ENCODE peak calls at places on chromosomes 4 and X, in ten cellular contexts. One of them, this sample, is unnamed.

GRCh38 chrX:110699109-110699508 is 96.5 kb downstream of the CHRDL1 start:
- DNase-seq in endodermal cell: no peak
- DNase-seq in CD4-positive, alpha-beta T cell: no peak
- DNase-seq in esophagus squamous epithelium: no peak
- DNase-seq in Panc1: no peak
- DNase-seq in lung: no peak
- DNase-seq in GM13976: no peak
- DNase-seq in omental fat pad: no peak
- DNase-seq in uterus: no peak
- DNase-seq in tibial artery: peak
- DNase-seq in this sample: no peak

GRCh38 chrX:147693511-147693910 is 218.2 kb upstream of the FMR1 start:
- DNase-seq in tibial artery: no peak
- DNase-seq in Panc1: no peak
- DNase-seq in esophagus squamous epithelium: no peak
- DNase-seq in GM13976: no peak
- DNase-seq in lung: no peak
- DNase-seq in CD4-positive, alpha-beta T cell: no peak
- DNase-seq in uterus: no peak
- DNase-seq in endodermal cell: no peak
- DNase-seq in omental fat pad: no peak
- DNase-seq in this sample: no peak

GRCh38 chr4:134202557-134202956 is 968 bp upstream of the PABPC4L start:
- DNase-seq in GM13976: no peak
- DNase-seq in tibial artery: no peak
- DNase-seq in omental fat pad: no peak
- DNase-seq in esophagus squamous epithelium: no peak
- DNase-seq in endodermal cell: no peak
- DNase-seq in CD4-positive, alpha-beta T cell: no peak
- DNase-seq in lung: no peak
- DNase-seq in Panc1: no peak
- DNase-seq in uterus: no peak
- DNase-seq in this sample: no peak

GRCh38 chr4:158530391-158530790 is 8.7 kb downstream of the RXFP1 start:
- DNase-seq in esophagus squamous epithelium: no peak
- DNase-seq in uterus: no peak
- DNase-seq in tibial artery: no peak
- DNase-seq in Panc1: no peak
- DNase-seq in endodermal cell: no peak
- DNase-seq in CD4-positive, alpha-beta T cell: no peak
- DNase-seq in omental fat pad: no peak
- DNase-seq in GM13976: no peak
- DNase-seq in lung: no peak
- DNase-seq in this sample: no peak

GRCh38 chr4:47071863-47072441 is 40.6 kb downstream of the GABRB1 start:
- DNase-seq in endodermal cell: no peak
- DNase-seq in uterus: no peak
- DNase-seq in CD4-positive, alpha-beta T cell: no peak
- DNase-seq in omental fat pad: no peak
- DNase-seq in esophagus squamous epithelium: no peak
- DNase-seq in GM13976: no peak
- DNase-seq in Panc1: peak
- DNase-seq in tibial artery: no peak
- DNase-seq in lung: no peak
- DNase-seq in this sample: no peak

GRCh38 chrX:106959897-106960296 is 39.7 kb downstream of the CLDN2 start:
- DNase-seq in Panc1: no peak
- DNase-seq in uterus: no peak
- DNase-seq in endodermal cell: peak
- DNase-seq in CD4-positive, alpha-beta T cell: no peak
- DNase-seq in lung: no peak
- DNase-seq in esophagus squamous epithelium: no peak
- DNase-seq in GM13976: no peak
- DNase-seq in omental fat pad: no peak
- DNase-seq in tibial artery: no peak
- DNase-seq in this sample: no peak

GRCh38 chrX:114097411-114097810 is 486.5 kb upstream of the HTR2C start:
- DNase-seq in GM13976: no peak
- DNase-seq in CD4-positive, alpha-beta T cell: no peak
- DNase-seq in Panc1: no peak
- DNase-seq in tibial artery: no peak
- DNase-seq in omental fat pad: no peak
- DNase-seq in endodermal cell: no peak
- DNase-seq in esophagus squamous epithelium: no peak
- DNase-seq in uterus: no peak
- DNase-seq in lung: no peak
- DNase-seq in this sample: no peak

GRCh38 chrX:68755726-68756125 is 73.1 kb upstream of the EFNB1 start:
- DNase-seq in esophagus squamous epithelium: no peak
- DNase-seq in endodermal cell: no peak
- DNase-seq in uterus: no peak
- DNase-seq in omental fat pad: no peak
- DNase-seq in GM13976: no peak
- DNase-seq in lung: no peak
- DNase-seq in CD4-positive, alpha-beta T cell: no peak
- DNase-seq in tibial artery: no peak
- DNase-seq in Panc1: no peak
- DNase-seq in this sample: no peak

GRCh38 chr4:10096201-10096975 is 20.2 kb downstream of the WDR1 start:
- DNase-seq in endodermal cell: no peak
- DNase-seq in lung: peak
- DNase-seq in Panc1: peak
- DNase-seq in uterus: peak
- DNase-seq in CD4-positive, alpha-beta T cell: peak
- DNase-seq in omental fat pad: peak
- DNase-seq in GM13976: peak
- DNase-seq in esophagus squamous epithelium: no peak
- DNase-seq in tibial artery: peak
- DNase-seq in this sample: no peak

GRCh38 chr4:113452868-113453620 is 308.5 kb downstream of the CAMK2D start:
- DNase-seq in Panc1: no peak
- DNase-seq in tibial artery: no peak
- DNase-seq in GM13976: no peak
- DNase-seq in uterus: no peak
- DNase-seq in endodermal cell: peak
- DNase-seq in CD4-positive, alpha-beta T cell: no peak
- DNase-seq in omental fat pad: no peak
- DNase-seq in esophagus squamous epithelium: no peak
- DNase-seq in lung: no peak
- DNase-seq in this sample: no peak

GRCh38 chr4:112109455-112110425 is 35.5 kb upstream of the FAM241A start:
- DNase-seq in GM13976: no peak
- DNase-seq in Panc1: no peak
- DNase-seq in lung: no peak
- DNase-seq in tibial artery: no peak
- DNase-seq in esophagus squamous epithelium: no peak
- DNase-seq in endodermal cell: no peak
- DNase-seq in CD4-positive, alpha-beta T cell: no peak
- DNase-seq in omental fat pad: no peak
- DNase-seq in uterus: no peak
- DNase-seq in this sample: no peak

GRCh38 chrX:49137492-49137891 is 14.0 kb upstream of the GPKOW start:
- DNase-seq in omental fat pad: no peak
- DNase-seq in GM13976: no peak
- DNase-seq in esophagus squamous epithelium: no peak
- DNase-seq in lung: no peak
- DNase-seq in Panc1: no peak
- DNase-seq in uterus: no peak
- DNase-seq in endodermal cell: no peak
- DNase-seq in CD4-positive, alpha-beta T cell: no peak
- DNase-seq in tibial artery: no peak
- DNase-seq in this sample: no peak

GRCh38 chr4:6229095-6229494 is 28.7 kb upstream of the JAKMIP1 start:
- DNase-seq in omental fat pad: no peak
- DNase-seq in uterus: no peak
- DNase-seq in endodermal cell: peak
- DNase-seq in esophagus squamous epithelium: no peak
- DNase-seq in tibial artery: no peak
- DNase-seq in Panc1: no peak
- DNase-seq in GM13976: no peak
- DNase-seq in CD4-positive, alpha-beta T cell: no peak
- DNase-seq in lung: no peak
- DNase-seq in this sample: no peak

GRCh38 chrX:49176421-49177326 is 5.0 kb downstream of the PLP2 start:
- DNase-seq in lung: peak
- DNase-seq in uterus: no peak
- DNase-seq in CD4-positive, alpha-beta T cell: no peak
- DNase-seq in GM13976: no peak
- DNase-seq in tibial artery: no peak
- DNase-seq in omental fat pad: no peak
- DNase-seq in endodermal cell: no peak
- DNase-seq in esophagus squamous epithelium: no peak
- DNase-seq in Panc1: no peak
- DNase-seq in this sample: no peak

GRCh38 chr4:163331629-163332360 is 601 bp downstream of the NPY1R start:
- DNase-seq in tibial artery: no peak
- DNase-seq in CD4-positive, alpha-beta T cell: no peak
- DNase-seq in omental fat pad: no peak
- DNase-seq in GM13976: peak
- DNase-seq in endodermal cell: peak
- DNase-seq in lung: no peak
- DNase-seq in Panc1: no peak
- DNase-seq in esophagus squamous epithelium: no peak
- DNase-seq in uterus: peak
- DNase-seq in this sample: no peak

GRCh38 chrX:46791927-46792825 is 33.3 kb upstream of the SLC9A7 start:
- DNase-seq in GM13976: peak
- DNase-seq in CD4-positive, alpha-beta T cell: no peak
- DNase-seq in tibial artery: no peak
- DNase-seq in Panc1: peak
- DNase-seq in lung: no peak
- DNase-seq in omental fat pad: no peak
- DNase-seq in esophagus squamous epithelium: no peak
- DNase-seq in uterus: no peak
- DNase-seq in endodermal cell: peak
- DNase-seq in this sample: no peak

GRCh38 chr4:64465263-64465662 is 56.0 kb upstream of the TECRL start:
- DNase-seq in GM13976: no peak
- DNase-seq in endodermal cell: no peak
- DNase-seq in omental fat pad: no peak
- DNase-seq in tibial artery: no peak
- DNase-seq in CD4-positive, alpha-beta T cell: no peak
- DNase-seq in lung: no peak
- DNase-seq in esophagus squamous epithelium: no peak
- DNase-seq in Panc1: no peak
- DNase-seq in uterus: no peak
- DNase-seq in this sample: no peak

GRCh38 chrX:151973262-151973661 is 1.2 kb downstream of the GABRE start:
- DNase-seq in GM13976: no peak
- DNase-seq in uterus: no peak
- DNase-seq in endodermal cell: peak
- DNase-seq in Panc1: no peak
- DNase-seq in lung: no peak
- DNase-seq in omental fat pad: no peak
- DNase-seq in CD4-positive, alpha-beta T cell: no peak
- DNase-seq in esophagus squamous epithelium: no peak
- DNase-seq in tibial artery: no peak
- DNase-seq in this sample: no peak

GRCh38 chrX:110138557-110138956 is 135.6 kb downstream of the TMEM164 start:
- DNase-seq in omental fat pad: no peak
- DNase-seq in endodermal cell: no peak
- DNase-seq in uterus: no peak
- DNase-seq in Panc1: no peak
- DNase-seq in GM13976: no peak
- DNase-seq in CD4-positive, alpha-beta T cell: no peak
- DNase-seq in esophagus squamous epithelium: no peak
- DNase-seq in tibial artery: no peak
- DNase-seq in lung: no peak
- DNase-seq in this sample: no peak

GRCh38 chr4:140149851-140150635 is 3.9 kb downstream of the MAML3 start:
- DNase-seq in Panc1: no peak
- DNase-seq in omental fat pad: peak
- DNase-seq in uterus: peak
- DNase-seq in tibial artery: peak
- DNase-seq in esophagus squamous epithelium: no peak
- DNase-seq in GM13976: peak
- DNase-seq in CD4-positive, alpha-beta T cell: peak
- DNase-seq in lung: peak
- DNase-seq in endodermal cell: peak
- DNase-seq in this sample: peak
- TF ChIP-seq CTCF in Panc1: no peak
- TF ChIP-seq CTCF in omental fat pad: no peak
- TF ChIP-seq CTCF in uterus: peak
- TF ChIP-seq CTCF in tibial artery: peak
- TF ChIP-seq CTCF in esophagus squamous epithelium: peak
- TF ChIP-seq CTCF in GM13976: no peak
- TF ChIP-seq CTCF in CD4-positive, alpha-beta T cell: no peak
- TF ChIP-seq CTCF in lung: no peak
- TF ChIP-seq CTCF in endodermal cell: peak
- TF ChIP-seq CTCF in this sample: no peak

GRCh38 chr4:130747842-130748241 is 1651.9 kb downstream of the C4orf33 start:
- DNase-seq in esophagus squamous epithelium: no peak
- DNase-seq in omental fat pad: no peak
- DNase-seq in endodermal cell: no peak
- DNase-seq in uterus: no peak
- DNase-seq in GM13976: no peak
- DNase-seq in tibial artery: no peak
- DNase-seq in CD4-positive, alpha-beta T cell: no peak
- DNase-seq in lung: no peak
- DNase-seq in Panc1: no peak
- DNase-seq in this sample: no peak
- TF ChIP-seq CTCF in esophagus squamous epithelium: no peak
- TF ChIP-seq CTCF in omental fat pad: no peak
- TF ChIP-seq CTCF in endodermal cell: peak
- TF ChIP-seq CTCF in uterus: no peak
- TF ChIP-seq CTCF in GM13976: peak
- TF ChIP-seq CTCF in tibial artery: no peak
- TF ChIP-seq CTCF in CD4-positive, alpha-beta T cell: no peak
- TF ChIP-seq CTCF in lung: no peak
- TF ChIP-seq CTCF in Panc1: peak
- TF ChIP-seq CTCF in this sample: no peak

GRCh38 chrX:117985241-117985640 is 131.4 kb downstream of the KLHL13 start:
- DNase-seq in lung: no peak
- DNase-seq in Panc1: no peak
- DNase-seq in GM13976: no peak
- DNase-seq in endodermal cell: peak
- DNase-seq in tibial artery: no peak
- DNase-seq in uterus: no peak
- DNase-seq in esophagus squamous epithelium: no peak
- DNase-seq in omental fat pad: no peak
- DNase-seq in CD4-positive, alpha-beta T cell: no peak
- DNase-seq in this sample: no peak
- TF ChIP-seq CTCF in lung: no peak
- TF ChIP-seq CTCF in Panc1: peak
- TF ChIP-seq CTCF in GM13976: no peak
- TF ChIP-seq CTCF in endodermal cell: peak
- TF ChIP-seq CTCF in tibial artery: no peak
- TF ChIP-seq CTCF in uterus: no peak
- TF ChIP-seq CTCF in esophagus squamous epithelium: no peak
- TF ChIP-seq CTCF in omental fat pad: no peak
- TF ChIP-seq CTCF in CD4-positive, alpha-beta T cell: no peak
- TF ChIP-seq CTCF in this sample: no peak

GRCh38 chr4:151530783-151531182 is 121.8 kb downstream of the FHIP1A start:
- DNase-seq in omental fat pad: no peak
- DNase-seq in esophagus squamous epithelium: no peak
- DNase-seq in CD4-positive, alpha-beta T cell: no peak
- DNase-seq in tibial artery: no peak
- DNase-seq in uterus: no peak
- DNase-seq in GM13976: no peak
- DNase-seq in lung: no peak
- DNase-seq in Panc1: no peak
- DNase-seq in endodermal cell: no peak
- DNase-seq in this sample: no peak
- TF ChIP-seq CTCF in omental fat pad: no peak
- TF ChIP-seq CTCF in esophagus squamous epithelium: no peak
- TF ChIP-seq CTCF in CD4-positive, alpha-beta T cell: no peak
- TF ChIP-seq CTCF in tibial artery: no peak
- TF ChIP-seq CTCF in uterus: no peak
- TF ChIP-seq CTCF in GM13976: no peak
- TF ChIP-seq CTCF in lung: no peak
- TF ChIP-seq CTCF in Panc1: no peak
- TF ChIP-seq CTCF in endodermal cell: peak
- TF ChIP-seq CTCF in this sample: no peak

GRCh38 chr4:83362492-83363329 is 28.1 kb upstream of the HPSE start:
- DNase-seq in lung: no peak
- DNase-seq in uterus: no peak
- DNase-seq in Panc1: no peak
- DNase-seq in GM13976: peak
- DNase-seq in endodermal cell: no peak
- DNase-seq in esophagus squamous epithelium: no peak
- DNase-seq in CD4-positive, alpha-beta T cell: no peak
- DNase-seq in omental fat pad: no peak
- DNase-seq in tibial artery: no peak
- DNase-seq in this sample: no peak
- TF ChIP-seq CTCF in lung: no peak
- TF ChIP-seq CTCF in uterus: no peak
- TF ChIP-seq CTCF in Panc1: peak
- TF ChIP-seq CTCF in GM13976: no peak
- TF ChIP-seq CTCF in endodermal cell: peak
- TF ChIP-seq CTCF in esophagus squamous epithelium: no peak
- TF ChIP-seq CTCF in CD4-positive, alpha-beta T cell: no peak
- TF ChIP-seq CTCF in omental fat pad: no peak
- TF ChIP-seq CTCF in tibial artery: no peak
- TF ChIP-seq CTCF in this sample: no peak

This sample was measured in mesothelial cell of epicardium.